ENCODE peak calls at places on chromosomes 11 and 22, in nine cellular contexts. L, A, J, D, Q, E, M, P and B are unnamed samples. For H3K9me3 and H3K4me1, the result is how much of the 10 kb centered on the place peaks cover.

GRCh38 chr22:19378362-19378711 is 53.2 kb downstream of the HIRA start:
- DNase-seq in A (no peak), Q (no peak), P (no peak), L (no peak), D (no peak), E (no peak), M (no peak), J (no peak), B (no peak)

GRCh38 chr11:121722431-121723256 is 269.9 kb upstream of the SORL1-AS1 start:
- DNase-seq in E (peak), Q (peak), J (no peak), P (peak), D (peak), M (peak), A (peak), L (peak), B (no peak)

GRCh38 chr11:118547132-118547531 is 16.1 kb downstream of the TMEM25 start:
- DNase-seq in L (no peak), E (no peak), M (no peak), A (no peak), Q (no peak), P (no peak), J (no peak), D (no peak), B (no peak)

GRCh38 chr11:125304111-125304639 is 139.6 kb downstream of the PKNOX2 start:
- DNase-seq in E (no peak), P (no peak), Q (no peak), J (no peak), D (no peak), A (peak), L (no peak), M (no peak), B (no peak)

GRCh38 chr11:70481625-70482528 is 83.5 kb downstream of the CTTN start:
- DNase-seq in Q (peak), J (no peak), P (peak), A (peak), L (no peak), M (peak), E (peak), D (no peak), B (no peak)

GRCh38 chr11:84524422-84525051 is 1102.6 kb downstream of the DLG2 start:
- DNase-seq in P (no peak), D (no peak), L (peak), J (no peak), Q (peak), A (peak), M (no peak), E (no peak), B (no peak)

GRCh38 chr22:25643232-25644000 is 78.9 kb downstream of the GRK3 start:
- DNase-seq in A (no peak), Q (no peak), M (no peak), P (no peak), D (no peak), L (no peak), E (no peak), J (no peak), B (no peak)

GRCh38 chr11:69841170-69841858 is 22.1 kb upstream of the FGF3 start:
- DNase-seq in E (no peak), A (no peak), L (no peak), J (no peak), P (no peak), D (no peak), M (no peak), Q (no peak), B (no peak)

GRCh38 chr11:104385884-104386283 is 221.9 kb upstream of the PDGFD start:
- DNase-seq in A (no peak), M (no peak), J (no peak), L (no peak), Q (no peak), E (no peak), P (no peak), D (no peak), B (no peak)

GRCh38 chr11:96413408-96413807 is 23.6 kb downstream of the JRKL start:
- DNase-seq in D (no peak), E (no peak), Q (no peak), P (no peak), M (no peak), L (no peak), J (no peak), A (no peak), B (no peak)

GRCh38 chr11:71562120-71562519 is 3.2 kb upstream of the KRTAP5-10 start:
- DNase-seq in Q (peak), J (no peak), P (no peak), L (no peak), A (no peak), E (peak), M (no peak), D (no peak), B (no peak)

GRCh38 chr11:115657586-115657985 is 153.4 kb upstream of the CADM1 start:
- DNase-seq in A (no peak), E (peak), L (no peak), D (no peak), P (no peak), J (no peak), M (no peak), Q (no peak), B (no peak)

GRCh38 chr22:37244922-37245722 is 1.1 kb upstream of the RAC2 start:
- DNase-seq in P (no peak), J (no peak), M (no peak), E (no peak), Q (no peak), D (no peak), L (no peak), A (no peak), B (no peak)

GRCh38 chr11:20008870-20009644 is 151.2 kb downstream of the DBX1 start:
- DNase-seq in Q (no peak), E (no peak), D (peak), A (no peak), J (no peak), L (no peak), M (no peak), P (no peak), B (no peak)

DNA sequence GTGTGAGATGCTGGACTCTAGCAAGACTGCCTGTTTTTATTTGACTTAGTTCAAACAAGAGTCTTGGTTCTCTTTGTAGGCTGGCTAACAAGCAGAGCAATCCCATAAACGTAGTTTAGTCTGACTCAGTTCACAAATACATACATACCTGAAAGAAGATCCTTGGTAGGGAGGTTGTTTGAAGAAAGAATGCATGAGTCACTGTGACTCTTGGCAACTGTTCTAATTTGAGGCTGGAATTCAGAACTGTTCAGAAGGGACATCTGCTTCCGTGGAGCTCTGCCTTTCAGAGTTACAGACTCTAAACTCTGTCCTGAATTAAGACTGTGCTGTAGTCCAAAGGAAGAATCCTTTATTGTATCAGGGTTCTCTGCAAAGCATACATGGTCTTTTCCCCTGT is 32.2 kb downstream of the C2CD3 start:
- DNase-seq in L (peak), D (peak), J (no peak), M (peak), P (no peak), A (peak), Q (peak), E (peak), B (no peak)
- H3K9me3 ChIP-seq in L (under half), D (under half), J (under half), M (under half), P (under half), A (under half), Q (under half), E (under half), B (under half)

DNA sequence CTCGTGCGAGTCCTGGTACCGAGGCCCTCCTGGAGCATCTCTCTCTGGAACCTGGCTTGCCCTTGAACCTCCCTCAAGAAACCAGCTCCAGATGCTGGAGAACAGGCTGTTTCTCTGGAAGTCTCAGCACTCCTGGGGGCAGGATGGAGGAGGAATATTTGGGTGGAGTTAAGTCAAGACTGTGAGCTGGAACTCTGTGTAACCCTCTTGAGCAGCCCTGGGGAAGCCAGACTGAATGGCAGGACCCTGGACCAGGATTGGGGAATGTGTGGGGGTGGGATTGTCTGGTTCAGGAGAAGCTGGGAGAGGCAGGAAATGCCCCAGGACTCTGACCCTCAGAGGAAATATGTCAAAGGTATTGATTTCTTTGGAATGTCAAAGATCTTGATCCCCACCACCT is 7.7 kb downstream of the CREB3L1 start:
- DNase-seq in P (no peak), D (no peak), J (no peak), A (no peak), L (no peak), Q (peak), M (no peak), E (no peak), B (no peak)
- H3K4me3 ChIP-seq in P (no peak), D (no peak), J (no peak), A (no peak), L (no peak), Q (peak), M (no peak), E (no peak), B (no peak)

DNA sequence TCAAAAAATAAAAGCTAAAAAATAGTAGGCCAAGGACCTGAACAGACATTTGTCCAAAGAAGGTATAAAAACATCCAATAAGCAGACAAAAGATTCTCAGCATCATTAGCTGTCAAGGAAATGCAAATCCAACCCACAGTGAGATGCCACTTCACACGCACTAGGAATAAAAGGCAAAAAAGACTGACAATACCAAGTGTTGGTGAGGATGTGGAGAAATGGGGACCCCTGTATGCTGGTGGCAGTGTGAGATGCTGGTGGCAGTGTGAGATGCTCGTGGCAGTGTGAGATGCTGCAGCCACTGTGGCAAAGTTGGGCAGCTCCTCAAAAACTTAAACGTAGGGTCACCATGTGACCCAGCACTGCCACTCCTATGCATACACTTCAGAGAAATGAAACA is 38.0 kb downstream of the WNT7B start:
- DNase-seq in Q (no peak), L (no peak), D (no peak), M (no peak), J (no peak), E (no peak), P (no peak), A (no peak), B (no peak)
- H3K4me1 ChIP-seq in Q (under half), L (under half), D (under half), M (under half), J (under half), E (under half), P (under half), A (under half), B (under half)

DNA sequence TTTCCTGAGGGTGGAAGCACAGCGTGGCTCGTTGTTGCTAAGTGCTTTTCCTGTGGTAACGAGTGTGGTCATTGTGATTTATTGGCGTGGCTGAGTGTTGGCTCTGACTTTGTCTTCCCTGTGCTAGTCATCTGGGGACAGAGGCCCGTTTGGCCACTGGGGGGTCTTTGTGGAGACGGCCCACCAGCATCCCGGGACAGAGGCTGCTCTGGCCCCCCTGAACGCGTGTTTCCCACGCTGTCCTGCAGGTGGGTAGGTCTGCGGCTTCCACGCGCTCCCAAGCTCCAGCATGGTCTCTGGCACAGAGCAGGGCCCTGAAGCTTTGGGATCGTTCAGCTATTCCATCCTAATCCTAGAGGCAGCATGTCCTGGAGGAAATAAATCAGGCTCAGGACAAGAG is 1040.0 kb downstream of the TBC1D22A start:
- DNase-seq in M (no peak), J (no peak), Q (no peak), D (no peak), L (no peak), E (no peak), P (no peak), A (no peak), B (no peak)
- H3K9me3 ChIP-seq in M (under half), J (under half), Q (under half), D (under half), L (under half), E (under half), P (under half), A (under half), B (under half)

GRCh38 chr22:41842996-41843970 is 10.4 kb downstream of the SREBF2 start:
- DNase-seq in E (no peak), D (peak), L (no peak), J (no peak), Q (no peak), M (no peak), P (no peak), A (no peak), B (no peak)

GRCh38 chr22:41845380-41846267 is 12.7 kb downstream of the SREBF2 start:
- DNase-seq in Q (no peak), D (no peak), P (no peak), L (no peak), M (no peak), E (no peak), J (no peak), A (peak), B (no peak)

GRCh38 chr22:41844513-41844912 is 11.6 kb downstream of the SREBF2 start:
- DNase-seq in E (no peak), D (peak), A (no peak), L (no peak), M (no peak), P (no peak), Q (no peak), J (no peak), B (no peak)

GRCh38 chr22:41846268-41847002 is 13.5 kb downstream of the SREBF2 start:
- DNase-seq in E (no peak), D (no peak), J (no peak), A (no peak), L (no peak), M (no peak), P (no peak), Q (no peak), B (no peak)

DNA sequence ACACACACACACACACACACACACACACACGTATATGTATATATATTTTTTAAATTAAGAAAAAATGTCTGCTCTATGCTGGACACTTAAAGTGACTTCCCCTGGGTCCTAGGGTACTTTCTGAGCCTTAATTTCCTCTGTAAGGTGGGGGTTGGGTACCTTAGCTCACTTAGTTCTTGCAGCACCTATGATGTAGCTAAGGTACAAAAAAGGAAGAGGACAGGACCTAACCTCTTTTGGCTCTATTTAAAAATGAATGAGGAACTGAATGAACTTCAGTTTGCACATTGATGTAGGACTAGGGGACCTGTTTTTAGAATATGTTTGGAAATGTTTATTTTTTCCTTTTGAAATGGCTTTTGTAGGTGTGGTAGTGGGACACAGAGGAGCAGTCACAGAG is 11.1 kb downstream of the SREBF2 start:
- DNase-seq in J (no peak), A (no peak), Q (no peak), P (no peak), M (no peak), D (no peak), L (no peak), E (no peak), B (peak)
- H3K4me3 ChIP-seq in J (no peak), A (no peak), Q (no peak), P (no peak), M (no peak), D (no peak), L (no peak), E (no peak), B (no peak)

GRCh38 chr11:94809251-94809650 is 41.1 kb downstream of the AMOTL1 start:
- DNase-seq in D (no peak), A (no peak), Q (peak), E (no peak), M (no peak), L (no peak), P (no peak), J (no peak), B (no peak)

GRCh38 chr11:94803491-94803890 is 35.3 kb downstream of the AMOTL1 start:
- DNase-seq in L (no peak), J (no peak), E (no peak), M (no peak), Q (peak), D (no peak), P (no peak), A (no peak), B (no peak)

GRCh38 chr11:94804874-94805273 is 36.7 kb downstream of the AMOTL1 start:
- DNase-seq in A (no peak), J (no peak), E (no peak), P (no peak), L (no peak), M (no peak), Q (no peak), D (no peak), B (no peak)

GRCh38 chr11:94805994-94806393 is 37.8 kb downstream of the AMOTL1 start:
- DNase-seq in Q (peak), M (no peak), D (no peak), P (no peak), J (no peak), E (no peak), L (no peak), A (no peak), B (no peak)

GRCh38 chr11:94806436-94806835 is 38.3 kb downstream of the AMOTL1 start:
- DNase-seq in Q (no peak), D (no peak), P (no peak), M (no peak), J (no peak), L (no peak), E (no peak), A (no peak), B (no peak)
- H3K4me1 ChIP-seq in Q (half or more), D (under half), P (under half), M (under half), J (under half), L (under half), E (under half), A (under half), B (under half)